ENCODE peak calls at places on chromosomes 13 and 19, in eight cellular contexts. M, K, D, P, X, B, I and H are unnamed samples.

GRCh38 chr19:13032837-13033236 is 37.6 kb downstream of the NFIX start:
- DNase-seq in M (no peak), K (no peak), D (no peak), P (no peak), X (no peak), B (no peak), I (no peak), H (no peak)

GRCh38 chr13:30193279-30194234 is 113.8 kb downstream of the KATNAL1 start:
- DNase-seq in M (no peak), K (no peak), D (no peak), P (no peak), X (no peak), B (no peak), I (no peak), H (no peak)

GRCh38 chr13:100542546-100543156 is 45.9 kb downstream of the GGACT start:
- DNase-seq in M (peak), K (no peak), D (no peak), P (peak), X (no peak), B (no peak), I (no peak), H (no peak)

GRCh38 chr19:58474291-58474996 is 1.7 kb upstream of the ZNF446 start:
- DNase-seq in M (peak), K (no peak), D (no peak), P (peak), X (no peak), B (no peak), I (no peak), H (no peak)

GRCh38 chr13:86633346-86633745 is 834.1 kb upstream of the SLITRK6 start:
- DNase-seq in M (no peak), K (no peak), D (no peak), P (no peak), X (no peak), B (no peak), I (no peak), H (no peak)

GRCh38 chr13:40315416-40316064 is 350.9 kb downstream of the FOXO1 start:
- DNase-seq in M (no peak), K (no peak), D (no peak), P (no peak), X (no peak), B (no peak), I (no peak), H (no peak)

GRCh38 chr13:43687038-43687437 is 99.7 kb downstream of the ENOX1 start:
- DNase-seq in M (no peak), K (no peak), D (no peak), P (peak), X (no peak), B (no peak), I (no peak), H (no peak)

GRCh38 chr13:21240586-21240985 is 64.1 kb downstream of the MRPL57 start:
- DNase-seq in M (no peak), K (no peak), D (no peak), P (peak), X (no peak), B (no peak), I (no peak), H (no peak)

GRCh38 chr19:15379996-15380647 is 535 bp upstream of the AKAP8 start:
- DNase-seq in M (peak), K (no peak), D (peak), P (peak), X (no peak), B (no peak), I (no peak), H (no peak)

GRCh38 chr19:1045247-1045603 is 5.3 kb downstream of the ABCA7 start:
- DNase-seq in M (no peak), K (no peak), D (peak), P (no peak), X (no peak), B (no peak), I (no peak), H (no peak)

GRCh38 chr13:39503048-39503447 is 99.9 kb downstream of the LHFPL6 start:
- DNase-seq in M (no peak), K (no peak), D (no peak), P (no peak), X (no peak), B (no peak), I (no peak), H (no peak)

GRCh38 chr13:41216160-41216559 is 21.8 kb upstream of the KBTBD7 start:
- DNase-seq in M (peak), K (no peak), D (no peak), P (peak), X (no peak), B (no peak), I (no peak), H (no peak)

GRCh38 chr19:55199620-55200204 is 9.6 kb downstream of the PTPRH start:
- DNase-seq in M (no peak), K (no peak), D (no peak), P (no peak), X (no peak), B (no peak), I (no peak), H (no peak)

GRCh38 chr19:48171584-48172170 is 1.2 kb downstream of the ZSWIM9 start:
- DNase-seq in M (no peak), K (no peak), D (no peak), P (no peak), X (no peak), B (no peak), I (no peak), H (no peak)

GRCh38 chr19:15433519-15434069 is 14.8 kb upstream of the AKAP8L start:
- DNase-seq in M (no peak), K (no peak), D (no peak), P (no peak), X (no peak), B (no peak), I (no peak), H (no peak)

GRCh38 chr19:17404621-17405249 is 695 bp downstream of the BST2 start:
- DNase-seq in M (no peak), K (no peak), D (no peak), P (no peak), X (no peak), B (no peak), I (no peak), H (no peak)

GRCh38 chr19:15810335-15810734 is 5.1 kb downstream of the OR10H1 start:
- DNase-seq in M (no peak), K (no peak), D (no peak), P (no peak), X (no peak), B (no peak), I (no peak), H (no peak)

GRCh38 chr13:107824636-107825035 is 390.7 kb downstream of the LIG4 start:
- DNase-seq in M (no peak), K (no peak), D (no peak), P (no peak), X (no peak), B (no peak), I (no peak), H (no peak)

GRCh38 chr13:113176292-113176691 is 17.8 kb downstream of the PROZ start:
- DNase-seq in M (no peak), K (no peak), D (no peak), P (no peak), X (no peak), B (no peak), I (no peak), H (no peak)

GRCh38 chr19:3986260-3987041 is 1.2 kb upstream of the EEF2 start:
- DNase-seq in M (peak), K (peak), D (peak), P (peak), X (no peak), B (no peak), I (no peak), H (peak)

GRCh38 chr13:37097008-37097579 is 8.4 kb downstream of the CSNK1A1L start:
- DNase-seq in M (no peak), K (no peak), D (no peak), P (peak), X (no peak), B (no peak), I (no peak), H (no peak)

GRCh38 chr19:39265321-39265916 is 2.8 kb upstream of the IFNL2 start:
- DNase-seq in M (no peak), K (no peak), D (no peak), P (no peak), X (no peak), B (no peak), I (no peak), H (no peak)

GRCh38 chr19:6476896-6477431 is 4.6 kb downstream of the DENND1C start:
- DNase-seq in M (no peak), K (no peak), D (no peak), P (no peak), X (no peak), B (no peak), I (no peak), H (no peak)

GRCh38 chr19:1725100-1726064 is 27.9 kb upstream of the ONECUT3 start:
- DNase-seq in M (peak), K (peak), D (peak), P (peak), X (peak), B (peak), I (no peak), H (peak)

GRCh38 chr19:55698256-55698655 is 23.2 kb downstream of the EPN1 start:
- DNase-seq in M (no peak), K (no peak), D (no peak), P (no peak), X (no peak), B (no peak), I (no peak), H (no peak)

GRCh38 chr19:2290441-2291184 is 8.6 kb upstream of the PEAK3 start:
- DNase-seq in M (no peak), K (no peak), D (no peak), P (no peak), X (no peak), B (no peak), I (no peak), H (no peak)